ENCODE peak calls at places on chromosome 5, in five cellular contexts. U, I, K, G and J are unnamed samples.

GRCh38 chr5:34522599-34523381 is 133.3 kb upstream of the RAI14 start:
- DNase-seq in U (peak; percentile 79), I (no peak), K (peak; percentile 93), G (peak; percentile 81), J (no peak)

GRCh38 chr5:151630088-151630487 is 39.0 kb upstream of the FAT2 start:
- DNase-seq in U (no peak), I (no peak), K (no peak), G (no peak), J (no peak)

GRCh38 chr5:175321927-175322532 is 122.0 kb downstream of the DRD1 start:
- DNase-seq in U (peak; percentile 7), I (no peak), K (peak; percentile 22), G (no peak), J (no peak)

GRCh38 chr5:23007226-23007625 is 154.1 kb upstream of the CDH12 start:
- DNase-seq in U (no peak), I (no peak), K (no peak), G (no peak), J (no peak)

GRCh38 chr5:80715887-80716286 is 61.1 kb upstream of the DHFR start:
- DNase-seq in U (no peak), I (no peak), K (no peak), G (no peak), J (no peak)

GRCh38 chr5:131430794-131431193 is 166.9 kb downstream of the CDC42SE2 start:
- DNase-seq in U (no peak), I (no peak), K (no peak), G (no peak), J (no peak)

GRCh38 chr5:14588758-14589543 is 7.4 kb downstream of the OTULINL start:
- DNase-seq in U (no peak), I (no peak), K (no peak), G (no peak), J (no peak)

GRCh38 chr5:19018822-19019221 is 969.2 kb downstream of the CDH18 start:
- DNase-seq in U (no peak), I (no peak), K (peak; percentile 9), G (no peak), J (no peak)

GRCh38 chr5:38023353-38023752 is 183.5 kb upstream of the GDNF start:
- DNase-seq in U (no peak), I (no peak), K (no peak), G (no peak), J (no peak)

GRCh38 chr5:124468671-124469411 is 277.6 kb downstream of the ZNF608 start:
- DNase-seq in U (no peak), I (no peak), K (no peak), G (no peak), J (no peak)

GRCh38 chr5:67960939-67961338 is 254.6 kb upstream of the PIK3R1 start:
- DNase-seq in U (no peak), I (no peak), K (no peak), G (no peak), J (no peak)

GRCh38 chr5:67166460-67166871 is 30.1 kb downstream of the CD180 start:
- DNase-seq in U (peak; percentile 70), I (peak; percentile 53), K (no peak), G (no peak), J (no peak)

GRCh38 chr5:54944364-54944763 is 41.0 kb downstream of the ESM1 start:
- DNase-seq in U (peak; percentile 41), I (no peak), K (peak; percentile 53), G (no peak), J (no peak)